ENCODE peak calls at places on chromosome 1, in seven cellular contexts. P is ovary, V is esophagus squamous epithelium, U is adrenal gland, X is heart left ventricle, Q is Peyer's patch, C is H54. T is an unnamed sample.

GRCh38 chr1:162774007-162774406 is 16.5 kb upstream of the HSD17B7 start:
- DNase-seq in U (no peak), V (no peak), C (no peak), X (no peak), Q (no peak), P (no peak), T (no peak)

GRCh38 chr1:81126989-81127571 is 673.7 kb upstream of the ADGRL2 start:
- DNase-seq in Q (no peak), V (no peak), C (no peak), P (no peak), X (no peak), U (no peak), T (no peak)

GRCh38 chr1:24147194-24147593 is 4.3 kb upstream of the IL22RA1 start:
- DNase-seq in C (no peak), U (no peak), P (no peak), V (no peak), Q (no peak), X (no peak), T (no peak)

GRCh38 chr1:21451981-21452411 is 12.1 kb downstream of the NBPF3 start:
- DNase-seq in U (no peak), P (no peak), C (no peak), Q (no peak), X (no peak), V (no peak), T (peak)

GRCh38 chr1:117671781-117672501 is 66.1 kb downstream of the TENT5C start:
- DNase-seq in V (no peak), Q (peak), P (peak), X (peak), C (no peak), U (peak), T (peak)

GRCh38 chr1:35717911-35718476 is 690 bp downstream of the C1orf216 start:
- DNase-seq in C (peak), P (peak), U (peak), Q (no peak), X (peak), V (no peak), T (peak)

GRCh38 chr1:36092798-36093185 is 4.1 kb downstream of the ADPRS start:
- DNase-seq in Q (no peak), V (no peak), U (no peak), X (no peak), C (no peak), P (no peak), T (no peak)

GRCh38 chr1:216183427-216183826 is 239.8 kb downstream of the USH2A start:
- DNase-seq in U (no peak), P (no peak), V (no peak), X (no peak), Q (no peak), C (no peak), T (no peak)

GRCh38 chr1:153735090-153735420 is 7.2 kb downstream of the INTS3 start:
- DNase-seq in Q (no peak), V (no peak), X (no peak), P (no peak), C (no peak), U (no peak), T (no peak)

GRCh38 chr1:200150721-200151120 is 123.2 kb downstream of the NR5A2 start:
- DNase-seq in U (no peak), C (peak), Q (no peak), P (no peak), V (no peak), X (no peak), T (peak)

GRCh38 chr1:160407819-160408801 is 7.7 kb downstream of the VANGL2 start:
- DNase-seq in V (no peak), X (no peak), C (peak), Q (no peak), P (no peak), U (no peak), T (no peak)

GRCh38 chr1:24161270-24161669 is 18.3 kb upstream of the IL22RA1 start:
- DNase-seq in P (no peak), X (no peak), U (no peak), Q (no peak), V (no peak), C (no peak), T (no peak)

GRCh38 chr1:11550664-11551283 is 71.8 kb downstream of the DISP3 start:
- DNase-seq in U (peak), Q (no peak), P (peak), X (peak), V (no peak), C (no peak), T (peak)

GRCh38 chr1:46451948-46452930 is 37.4 kb upstream of the DMBX1 start:
- DNase-seq in V (no peak), Q (no peak), C (no peak), X (no peak), U (no peak), P (no peak), T (no peak)

GRCh38 chr1:23585321-23586022 is 26.2 kb upstream of the ID3 start:
- DNase-seq in P (no peak), V (no peak), X (no peak), C (peak), Q (no peak), U (no peak), T (no peak)

GRCh38 chr1:22861764-22862440 is 110.8 kb downstream of the LACTBL1 start:
- DNase-seq in V (no peak), P (peak), U (no peak), X (peak), C (peak), Q (no peak), T (peak)

GRCh38 chr1:178540646-178541045 is 27.7 kb downstream of the TEX35 start:
- DNase-seq in U (no peak), Q (no peak), C (peak), V (no peak), X (no peak), P (no peak), T (peak)

GRCh38 chr1:39104158-39105060 is 78.3 kb downstream of the NDUFS5 start:
- DNase-seq in U (peak), P (peak), V (no peak), Q (no peak), C (peak), X (peak), T (no peak)

GRCh38 chr1:47765742-47766485 is 231.3 kb downstream of the TRABD2B start:
- DNase-seq in V (no peak), Q (peak), C (no peak), X (no peak), P (no peak), U (no peak), T (no peak)

GRCh38 chr1:221157026-221157761 is 278.0 kb downstream of the HLX start:
- DNase-seq in X (no peak), P (no peak), C (no peak), Q (no peak), U (no peak), V (no peak), T (no peak)

GRCh38 chr1:244861683-244862082 is 2.7 kb downstream of the HNRNPU start:
- DNase-seq in U (no peak), Q (no peak), V (no peak), C (no peak), X (no peak), P (no peak), T (peak)

GRCh38 chr1:244860914-244861610 is 3.3 kb downstream of the HNRNPU start:
- DNase-seq in U (no peak), V (no peak), C (no peak), Q (no peak), P (no peak), X (no peak), T (no peak)

GRCh38 chr1:244863491-244864252 is 671 bp downstream of the HNRNPU start:
- DNase-seq in V (peak), Q (peak), C (peak), X (peak), P (peak), U (peak), T (peak)

GRCh38 chr1:244862699-244863490 is 1.4 kb downstream of the HNRNPU start:
- DNase-seq in X (peak), V (peak), Q (peak), P (peak), C (peak), U (peak), T (peak)

GRCh38 chr1:244862354-244862698 is 2.0 kb downstream of the HNRNPU start:
- DNase-seq in X (no peak), V (no peak), P (no peak), C (no peak), U (no peak), Q (no peak), T (peak)
- TF ChIP-seq POLR2A in X (no peak), V (no peak), P (no peak), C (no peak), U (no peak), Q (no peak), T (no peak)

GRCh38 chr1:2644171-2644570 is 11.4 kb upstream of the MMEL1 start:
- DNase-seq in P (no peak), X (no peak), V (no peak), C (no peak), U (no peak), Q (peak), T (no peak)

GRCh38 chr1:2641381-2642130 is 8.7 kb upstream of the MMEL1 start:
- DNase-seq in X (no peak), P (no peak), U (no peak), Q (peak), C (no peak), V (no peak), T (no peak)

GRCh38 chr1:2642131-2642559 is 9.3 kb upstream of the MMEL1 start:
- DNase-seq in U (no peak), V (no peak), P (no peak), X (no peak), C (no peak), Q (no peak), T (no peak)

GRCh38 chr1:2643414-2644077 is 10.7 kb upstream of the MMEL1 start:
- DNase-seq in V (no peak), P (no peak), C (no peak), X (no peak), Q (peak), U (no peak), T (no peak)

GRCh38 chr1:2642560-2643413 is 10.0 kb upstream of the MMEL1 start:
- DNase-seq in X (peak), P (peak), U (peak), V (no peak), Q (peak), C (peak), T (peak)
- TF ChIP-seq POLR2A in X (peak), P (peak), U (peak), V (no peak), Q (peak), C (peak), T (peak)

DNA sequence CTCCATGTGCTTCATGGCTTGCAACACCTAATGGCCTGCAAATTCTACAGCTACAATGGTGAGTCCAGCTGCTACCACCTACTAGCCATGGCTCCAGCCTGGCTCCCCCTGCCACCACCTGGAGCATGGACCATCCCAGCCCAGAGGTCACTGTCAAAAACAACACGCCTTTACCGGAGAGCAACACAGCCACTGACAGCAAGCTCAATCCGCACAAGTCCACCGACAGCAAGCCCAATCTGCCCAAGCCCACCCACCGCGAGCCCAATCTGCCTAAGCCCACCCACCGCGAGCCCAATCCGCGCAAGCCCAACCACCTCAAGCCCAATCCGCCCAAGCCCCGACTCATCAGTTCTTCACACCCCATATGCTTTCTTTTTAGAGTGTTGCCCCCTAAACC is 128.2 kb downstream of the KIF26B start:
- DNase-seq in P (no peak), C (no peak), U (no peak), Q (no peak), X (no peak), V (no peak), T (no peak)
- TF ChIP-seq POLR2A in P (no peak), C (no peak), U (no peak), Q (no peak), X (no peak), V (no peak), T (no peak)

GRCh38 chr1:42145190-42145716 is 8.0 kb upstream of the GUCA2B start:
- DNase-seq in C (no peak), P (no peak), Q (no peak), X (no peak), V (no peak), U (no peak), T (no peak)
- TF ChIP-seq POLR2A in C (no peak), P (no peak), Q (no peak), X (no peak), V (no peak), U (no peak), T (no peak)

GRCh38 chr1:27400963-27401341 is 8.5 kb downstream of the GPR3 start:
- DNase-seq in P (no peak), U (no peak), V (no peak), Q (no peak), C (no peak), X (no peak), T (no peak)

GRCh38 chr1:27398405-27399149 is 6.2 kb downstream of the GPR3 start:
- DNase-seq in U (no peak), X (no peak), Q (no peak), P (no peak), C (no peak), V (no peak), T (no peak)

GRCh38 chr1:27399251-27399885 is 6.9 kb downstream of the GPR3 start:
- DNase-seq in X (no peak), C (no peak), Q (no peak), V (no peak), P (no peak), U (no peak), T (no peak)

GRCh38 chr1:27402349-27402754 is 9.9 kb downstream of the GPR3 start:
- DNase-seq in V (no peak), Q (peak), U (peak), C (no peak), P (peak), X (peak), T (no peak)

DNA sequence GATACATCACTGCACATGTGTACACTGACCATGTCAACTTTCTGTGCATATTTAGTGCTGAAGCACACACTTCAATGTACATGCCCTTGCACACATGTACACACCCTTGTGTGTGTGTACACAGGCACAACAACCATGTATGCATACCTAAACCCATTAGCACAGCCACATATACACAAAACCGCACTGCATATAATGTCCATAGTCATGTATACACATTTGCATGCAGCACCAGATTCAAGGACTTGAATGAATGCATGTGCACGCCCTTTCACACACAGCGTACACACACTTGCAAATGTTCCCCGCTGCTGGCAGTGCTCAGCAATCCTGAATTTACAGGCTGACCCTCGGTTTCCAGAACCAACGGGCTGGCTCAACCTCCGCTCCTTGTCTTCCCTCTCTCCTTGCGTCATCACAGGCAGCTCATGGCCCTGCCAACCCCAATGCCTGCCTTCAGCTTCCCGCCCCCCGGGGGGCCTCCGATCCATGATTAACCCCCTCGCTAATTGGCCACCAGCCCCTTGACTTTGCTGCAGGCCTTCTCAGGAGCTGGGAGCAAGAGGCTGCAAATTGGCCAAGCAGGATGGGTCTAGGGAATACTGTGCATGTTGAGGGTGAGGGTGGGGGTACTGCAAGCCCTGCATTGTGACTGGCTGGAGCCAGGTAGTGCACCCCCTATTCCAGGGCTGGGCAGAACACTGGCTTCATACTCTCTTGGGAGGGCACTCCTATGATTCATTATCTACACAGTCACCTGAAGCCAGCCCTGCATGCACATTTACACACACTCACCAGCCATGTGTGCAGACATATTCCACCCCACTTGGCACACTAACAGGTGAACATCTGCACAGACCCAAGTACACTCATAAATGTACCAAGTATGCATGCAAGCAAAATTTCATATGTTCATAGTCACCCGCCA is 7.9 kb downstream of the GPR3 start:
- DNase-seq in X (no peak), P (no peak), C (no peak), Q (no peak), V (no peak), U (no peak), T (no peak)
- TF ChIP-seq POLR2A in X (no peak), P (no peak), C (no peak), Q (no peak), V (no peak), U (no peak), T (peak)